ENCODE peak calls at places on chromosomes 1 and 21, in six cellular contexts. Z, J, Q, C, T and A are unnamed samples.

GRCh38 chr1:156383023-156383422 is 14.0 kb downstream of the RHBG start:
- DNase-seq in Z (peak; percentile 58), J (no peak), Q (peak; percentile 78), C (peak; percentile 65), T (peak; percentile 92), A (peak; percentile 57)

GRCh38 chr1:165928075-165928731 is 100.8 kb downstream of the UCK2 start:
- DNase-seq in Z (no peak), J (no peak), Q (peak; percentile 53), C (no peak), T (peak; percentile 55), A (no peak)

GRCh38 chr1:1219341-1219740 is 5.4 kb upstream of the TNFRSF4 start:
- DNase-seq in Z (no peak), J (no peak), Q (no peak), C (no peak), T (no peak), A (no peak)

GRCh38 chr1:248834343-248834940 is 3.6 kb upstream of the ZNF672 start:
- DNase-seq in Z (peak; percentile 31), J (no peak), Q (no peak), C (no peak), T (no peak), A (no peak)

GRCh38 chr1:110504221-110504620 is 14.8 kb downstream of the KCNA10 start:
- DNase-seq in Z (no peak), J (no peak), Q (no peak), C (no peak), T (no peak), A (peak; percentile 59)

GRCh38 chr1:85612704-85613361 is 32.3 kb downstream of the CCN1 start:
- DNase-seq in Z (no peak), J (no peak), Q (no peak), C (no peak), T (no peak), A (no peak)

GRCh38 chr1:173210273-173210672 is 3.1 kb upstream of the TNFSF4 start:
- DNase-seq in Z (no peak), J (no peak), Q (no peak), C (no peak), T (no peak), A (no peak)

GRCh38 chr21:33293136-33293535 is 27.0 kb downstream of the IL10RB start:
- DNase-seq in Z (no peak), J (no peak), Q (no peak), C (no peak), T (no peak), A (no peak)

GRCh38 chr21:32719085-32719484 is 8.7 kb downstream of the SYNJ1 start:
- DNase-seq in Z (no peak), J (no peak), Q (no peak), C (no peak), T (no peak), A (no peak)

GRCh38 chr21:32803651-32804050 is 32.1 kb upstream of the PAXBP1 start:
- DNase-seq in Z (no peak), J (no peak), Q (no peak), C (no peak), T (no peak), A (no peak)

GRCh38 chr1:187624812-187625542 is 796.2 kb downstream of the PLA2G4A start:
- DNase-seq in Z (no peak), J (no peak), Q (no peak), C (no peak), T (no peak), A (no peak)

GRCh38 chr1:224637510-224637909 is 21.4 kb downstream of the CNIH3 start:
- DNase-seq in Z (no peak), J (no peak), Q (no peak), C (no peak), T (no peak), A (no peak)

GRCh38 chr1:159100589-159100988 is 24.0 kb upstream of the AIM2 start:
- DNase-seq in Z (no peak), J (no peak), Q (no peak), C (no peak), T (no peak), A (no peak)

GRCh38 chr1:40232444-40232843 is 15.3 kb upstream of the TMCO2 start:
- DNase-seq in Z (no peak), J (no peak), Q (no peak), C (no peak), T (no peak), A (no peak)

GRCh38 chr1:59317780-59318179 is 20.9 kb downstream of the FGGY start:
- DNase-seq in Z (no peak), J (no peak), Q (no peak), C (no peak), T (no peak), A (no peak)

GRCh38 chr1:49098866-49099265 is 322.2 kb upstream of the BEND5 start:
- DNase-seq in Z (no peak), J (no peak), Q (no peak), C (no peak), T (no peak), A (no peak)

GRCh38 chr1:177172866-177173265 is 2.1 kb downstream of the BRINP2 start:
- DNase-seq in Z (no peak), J (no peak), Q (no peak), C (no peak), T (no peak), A (no peak)

GRCh38 chr1:94866178-94866822 is 46.1 kb downstream of the SLC44A3 start:
- DNase-seq in Z (no peak), J (no peak), Q (no peak), C (no peak), T (no peak), A (no peak)

GRCh38 chr1:174023438-174023837 is 1.3 kb upstream of the RC3H1 start:
- DNase-seq in Z (no peak), J (no peak), Q (no peak), C (peak; percentile 52), T (no peak), A (no peak)

GRCh38 chr21:46663754-46664153 is 28.3 kb downstream of the PRMT2 start:
- DNase-seq in Z (no peak), J (no peak), Q (no peak), C (no peak), T (no peak), A (no peak)

GRCh38 chr1:208089151-208089550 is 155.0 kb downstream of the PLXNA2 start:
- DNase-seq in Z (no peak), J (no peak), Q (no peak), C (no peak), T (no peak), A (no peak)

GRCh38 chr1:28602536-28603439 is 10.7 kb downstream of the RAB42 start:
- DNase-seq in Z (peak; percentile 69), J (peak; percentile 5), Q (peak; percentile 61), C (peak; percentile 54), T (peak; percentile 57), A (no peak)

GRCh38 chr1:31412205-31412604 is 808 bp upstream of the SERINC2 start:
- DNase-seq in Z (no peak), J (no peak), Q (no peak), C (no peak), T (no peak), A (no peak)

GRCh38 chr21:37532868-37533780 is 166.6 kb downstream of the DYRK1A start:
- DNase-seq in Z (no peak), J (no peak), Q (no peak), C (no peak), T (peak; percentile 16), A (no peak)

GRCh38 chr1:84598846-84599741 is 24.9 kb upstream of the CTBS start:
- DNase-seq in Z (no peak), J (no peak), Q (no peak), C (no peak), T (no peak), A (no peak)

GRCh38 chr1:224213438-224214119 is 30.5 kb downstream of the DEGS1 start:
- DNase-seq in Z (no peak), J (no peak), Q (peak; percentile 24), C (no peak), T (peak; percentile 47), A (no peak)

GRCh38 chr21:39666026-39666425 is 53.3 kb downstream of the B3GALT5 start:
- DNase-seq in Z (no peak), J (no peak), Q (no peak), C (no peak), T (no peak), A (no peak)

GRCh38 chr1:32393832-32394140 is 455 bp downstream of the BSDC1 start:
- DNase-seq in Z (no peak), J (no peak), Q (no peak), C (no peak), T (peak; percentile 51), A (peak; percentile 68)

GRCh38 chr1:54518489-54518888 is 29.5 kb upstream of the ACOT11 start:
- DNase-seq in Z (no peak), J (no peak), Q (no peak), C (no peak), T (no peak), A (no peak)

GRCh38 chr1:52552236-52552504 is 722 bp downstream of the TUT4 start:
- DNase-seq in Z (no peak), J (no peak), Q (peak; percentile 31), C (peak; percentile 33), T (peak; percentile 28), A (peak; percentile 49)

GRCh38 chr21:36160850-36161178 is 4.2 kb downstream of the DOP1B start:
- DNase-seq in Z (no peak), J (no peak), Q (no peak), C (no peak), T (no peak), A (no peak)

GRCh38 chr1:31811605-31812004 is 4.2 kb downstream of the SPOCD1 start:
- DNase-seq in Z (no peak), J (peak; percentile 74), Q (peak; percentile 65), C (peak; percentile 75), T (peak; percentile 54), A (no peak)